ENCODE peak calls at places on chromosomes 11 and 22, in ten cellular contexts. K, T, C, R, H, J, P, W, U and B are unnamed samples.

GRCh38 chr11:47104337-47104950 is 72.2 kb downstream of the ARFGAP2 start:
- DNase-seq in K (peak), T (no peak), C (no peak), R (no peak), H (peak), J (no peak), P (no peak), W (peak), U (no peak), B (no peak)

GRCh38 chr11:11608783-11609232 is 13.0 kb downstream of the GALNT18 start:
- DNase-seq in K (no peak), T (no peak), C (no peak), R (no peak), H (no peak), J (no peak), P (no peak), W (peak), U (no peak), B (no peak)

GRCh38 chr22:30500628-30501027 is 4.9 kb downstream of the SEC14L4 start:
- DNase-seq in K (no peak), T (no peak), C (no peak), R (no peak), H (no peak), J (no peak), P (no peak), W (no peak), U (no peak), B (no peak)

GRCh38 chr11:40434941-40435340 is 1024.5 kb downstream of the LRRC4C start:
- DNase-seq in K (no peak), T (no peak), C (no peak), R (no peak), H (no peak), J (no peak), P (no peak), W (no peak), U (no peak), B (no peak)

GRCh38 chr11:84780689-84781293 is 846.4 kb downstream of the DLG2 start:
- DNase-seq in K (peak), T (no peak), C (no peak), R (no peak), H (no peak), J (no peak), P (no peak), W (peak), U (no peak), B (no peak)

GRCh38 chr22:26443901-26444300 is 14.8 kb downstream of the ASPHD2 start:
- DNase-seq in K (no peak), T (no peak), C (no peak), R (no peak), H (no peak), J (no peak), P (no peak), W (no peak), U (no peak), B (no peak)

GRCh38 chr11:37988031-37988430 is 1390.0 kb upstream of the RAG2 start:
- DNase-seq in K (no peak), T (no peak), C (no peak), R (no peak), H (no peak), J (no peak), P (no peak), W (peak), U (no peak), B (no peak)

GRCh38 chr11:13440100-13440855 is 22.7 kb downstream of the BTBD10 start:
- DNase-seq in K (peak), T (no peak), C (no peak), R (no peak), H (no peak), J (no peak), P (no peak), W (peak), U (no peak), B (no peak)

GRCh38 chr11:86460461-86461404 is 86.0 kb downstream of the CCDC81 start:
- DNase-seq in K (no peak), T (no peak), C (no peak), R (no peak), H (no peak), J (no peak), P (no peak), W (peak), U (no peak), B (no peak)

GRCh38 chr11:69941546-69942332 is 122.5 kb upstream of the FGF3 start:
- DNase-seq in K (no peak), T (no peak), C (no peak), R (peak), H (peak), J (no peak), P (no peak), W (no peak), U (no peak), B (peak)

GRCh38 chr11:130677486-130678153 is 229.2 kb downstream of the ADAMTS15 start:
- DNase-seq in K (peak), T (no peak), C (no peak), R (no peak), H (peak), J (no peak), P (no peak), W (peak), U (no peak), B (no peak)

GRCh38 chr22:47333625-47334024 is 571.2 kb downstream of the TBC1D22A start:
- DNase-seq in K (no peak), T (no peak), C (no peak), R (no peak), H (no peak), J (no peak), P (no peak), W (peak), U (no peak), B (no peak)

GRCh38 chr11:36475192-36475591 is 34.9 kb downstream of the TRAF6 start:
- DNase-seq in K (no peak), T (no peak), C (no peak), R (no peak), H (no peak), J (no peak), P (no peak), W (peak), U (no peak), B (no peak)

GRCh38 chr11:42974510-42974909 is 337.3 kb upstream of the API5 start:
- DNase-seq in K (no peak), T (no peak), C (no peak), R (no peak), H (peak), J (no peak), P (no peak), W (no peak), U (no peak), B (no peak)

GRCh38 chr11:80390546-80390945 is 949.7 kb upstream of the TENM4 start:
- DNase-seq in K (no peak), T (no peak), C (no peak), R (no peak), H (no peak), J (no peak), P (no peak), W (no peak), U (no peak), B (no peak)

GRCh38 chr11:67406969-67407699 is 3.3 kb downstream of the TBC1D10C start:
- DNase-seq in K (no peak), T (no peak), C (no peak), R (peak), H (no peak), J (no peak), P (no peak), W (no peak), U (no peak), B (no peak)

DNA sequence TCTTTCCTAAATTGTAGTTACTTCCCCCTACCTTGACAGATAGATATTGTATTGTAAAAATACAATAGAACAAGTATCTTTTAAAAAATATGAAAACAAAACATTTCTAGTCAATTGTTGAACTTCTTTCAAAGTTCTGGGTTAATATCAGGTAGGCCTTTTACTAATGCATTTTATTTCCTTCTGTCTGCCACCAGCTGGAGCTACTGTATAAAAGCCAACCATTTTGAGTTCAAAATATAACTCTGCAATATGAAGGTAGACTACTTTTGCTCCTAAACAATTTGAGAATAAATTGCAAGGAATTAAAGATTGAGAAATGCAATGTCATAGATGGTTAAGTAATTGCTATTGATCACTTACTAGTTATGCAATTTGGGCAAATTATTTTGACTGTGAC is 22.1 kb upstream of the LIN7C start:
- DNase-seq in K (no peak), T (no peak), C (no peak), R (no peak), H (no peak), J (no peak), P (no peak), W (no peak), U (no peak), B (no peak)
- TF ChIP-seq CTCF in K (no peak), T (no peak), C (no peak), R (no peak), H (no peak), J (no peak), P (no peak), W (no peak), U (no peak), B (no peak)

DNA sequence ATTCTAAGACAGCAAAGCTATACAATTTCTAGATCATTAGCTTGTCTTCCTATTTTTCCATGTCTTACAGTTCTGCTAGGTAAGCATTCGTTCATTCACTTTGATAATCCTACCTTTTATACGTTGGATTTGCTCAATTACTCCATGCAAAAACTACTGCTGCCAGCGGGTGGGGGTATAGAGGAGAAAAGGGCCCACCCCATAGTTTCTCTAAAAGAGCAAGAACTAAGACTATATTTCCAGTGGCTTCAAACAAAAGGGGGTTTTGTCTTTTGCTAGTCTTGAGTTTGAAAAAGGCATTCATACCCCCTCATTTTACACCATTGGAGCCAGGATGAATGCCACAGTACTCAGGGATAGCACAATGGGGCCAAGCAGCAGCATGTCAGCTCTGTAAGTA is 155.7 kb downstream of the WT1 start:
- DNase-seq in K (no peak), T (no peak), C (no peak), R (no peak), H (no peak), J (peak), P (no peak), W (no peak), U (no peak), B (no peak)
- TF ChIP-seq CTCF in K (no peak), T (no peak), C (no peak), R (no peak), H (no peak), J (peak), P (no peak), W (peak), U (no peak), B (no peak)

GRCh38 chr11:62452261-62452660 is 33.4 kb downstream of the SCGB1A1 start:
- DNase-seq in K (no peak), T (no peak), C (no peak), R (no peak), H (no peak), J (no peak), P (no peak), W (no peak), U (no peak), B (no peak)
- TF ChIP-seq CTCF in K (no peak), T (no peak), C (no peak), R (no peak), H (no peak), J (no peak), P (no peak), W (no peak), U (no peak), B (no peak)

GRCh38 chr11:31492320-31492913 is 17.0 kb downstream of the IMMP1L start:
- DNase-seq in K (no peak), T (no peak), C (no peak), R (no peak), H (no peak), J (no peak), P (no peak), W (peak), U (no peak), B (no peak)

GRCh38 chr11:31493235-31493634 is 16.2 kb downstream of the IMMP1L start:
- DNase-seq in K (no peak), T (no peak), C (no peak), R (no peak), H (no peak), J (no peak), P (no peak), W (no peak), U (no peak), B (no peak)

GRCh38 chr11:31487848-31488247 is 21.6 kb downstream of the IMMP1L start:
- DNase-seq in K (no peak), T (no peak), C (no peak), R (no peak), H (no peak), J (no peak), P (no peak), W (peak), U (no peak), B (no peak)
- TF ChIP-seq CTCF in K (peak), T (peak), C (no peak), R (peak), H (peak), J (peak), P (no peak), W (peak), U (peak), B (peak)

DNA sequence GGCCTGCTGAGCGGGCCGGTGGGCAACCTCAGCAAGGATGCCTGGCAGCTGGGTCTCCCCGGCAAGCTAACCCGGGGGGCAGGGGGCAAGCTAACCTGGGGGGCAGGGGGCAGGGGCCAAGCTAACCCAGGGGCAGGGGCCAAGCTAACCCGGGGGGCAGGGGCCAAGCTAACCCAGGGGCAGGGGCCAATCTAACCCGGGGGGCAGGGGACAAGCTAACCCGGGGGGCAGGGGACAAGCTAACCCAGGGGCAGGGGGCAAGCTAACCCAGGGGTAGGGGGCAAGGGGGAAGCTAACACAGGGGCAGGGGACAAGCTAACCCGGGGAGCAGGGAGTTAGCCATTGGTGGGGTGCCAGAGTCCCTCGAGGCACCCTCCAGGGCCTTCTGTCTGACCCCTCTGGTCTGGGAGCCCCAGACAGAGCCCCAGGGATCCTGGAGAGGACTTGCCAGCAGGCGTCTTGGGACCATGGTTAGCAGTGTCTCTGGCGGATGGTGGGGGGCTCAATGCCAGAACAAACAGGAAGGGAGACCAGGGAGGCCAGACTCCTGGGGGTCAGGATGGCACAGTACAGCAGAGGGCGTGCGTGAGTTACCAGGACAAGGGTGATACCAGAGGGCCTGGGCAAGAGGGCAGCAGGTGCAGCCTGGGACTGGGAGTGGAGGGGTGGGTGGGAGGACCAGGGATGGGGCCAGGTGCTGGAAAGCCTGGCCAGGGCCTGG is 16.1 kb downstream of the IGF2 start:
- DNase-seq in K (no peak), T (no peak), C (no peak), R (peak), H (no peak), J (no peak), P (no peak), W (no peak), U (no peak), B (no peak)
- TF ChIP-seq CTCF in K (no peak), T (no peak), C (no peak), R (no peak), H (no peak), J (no peak), P (no peak), W (no peak), U (no peak), B (no peak)

DNA sequence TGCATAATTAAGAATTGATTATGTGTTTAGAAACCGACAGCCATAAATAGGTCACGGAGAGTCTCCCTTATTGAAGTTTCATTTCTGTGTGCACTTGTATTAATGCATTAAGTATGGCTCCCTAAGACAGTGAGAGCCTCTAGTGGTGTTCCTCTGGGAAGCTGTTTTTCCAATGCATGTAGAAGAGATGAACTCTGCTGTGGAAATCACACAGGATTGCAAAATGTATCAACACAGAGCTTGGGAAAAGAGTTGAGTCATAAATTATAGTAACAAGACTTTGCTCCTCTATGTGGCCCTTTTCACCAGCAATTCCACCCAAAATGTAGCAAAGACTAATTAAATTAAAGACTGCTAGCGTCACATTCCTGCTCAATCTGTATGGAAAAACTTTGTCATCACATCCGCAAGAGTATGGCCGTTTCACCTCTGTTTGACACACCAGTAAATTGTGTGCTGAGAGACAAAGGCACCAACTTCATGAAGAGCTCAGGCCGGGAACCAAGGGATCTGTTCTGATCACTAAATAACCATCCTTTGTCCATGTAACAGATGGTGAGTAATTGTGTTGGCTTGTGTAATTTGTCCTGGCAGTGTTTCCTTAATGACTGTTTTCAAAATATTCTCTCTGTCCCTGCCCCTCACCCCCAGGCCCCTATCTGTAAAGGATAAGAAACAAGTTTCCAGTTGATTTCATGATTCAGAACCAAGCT is 209.2 kb upstream of the SORL1-AS1 start:
- DNase-seq in K (peak), T (no peak), C (no peak), R (no peak), H (no peak), J (no peak), P (no peak), W (peak), U (no peak), B (no peak)
- TF ChIP-seq CTCF in K (peak), T (no peak), C (no peak), R (no peak), H (no peak), J (no peak), P (no peak), W (peak), U (no peak), B (no peak)